ENCODE peak calls at places on chromosomes 6 and 20, in five cellular contexts. J is cardiac fibroblast, M is heart right ventricle, K is mucosa of descending colon, N is kidney. Y is an unnamed sample.

GRCh38 chr6:20483902-20484497 is 50.3 kb upstream of the CDKAL1 start:
- DNase-seq in J (peak; percentile 54), N (no peak), M (no peak), K (no peak), Y (no peak)

GRCh38 chr6:113734886-113735481 is 122.2 kb upstream of the MARCKS start:
- DNase-seq in N (no peak), K (no peak), J (peak; percentile 46), M (no peak), Y (no peak)

GRCh38 chr20:47762699-47763098 is 22.6 kb downstream of the SULF2 start:
- DNase-seq in J (no peak), M (no peak), K (no peak), N (no peak), Y (no peak)

GRCh38 chr6:52417675-52418111 is 2.4 kb upstream of the EFHC1 start:
- DNase-seq in K (no peak), M (no peak), N (no peak), J (peak; percentile 91), Y (no peak)

GRCh38 chr20:15603501-15603900 is 969.7 kb downstream of the KIF16B start:
- DNase-seq in N (no peak), K (no peak), M (no peak), J (no peak), Y (no peak)

GRCh38 chr6:25835442-25836283 is 3.8 kb upstream of the SLC17A1 start:
- DNase-seq in M (peak; percentile 8), N (no peak), J (peak; percentile 67), K (no peak), Y (no peak)

GRCh38 chr6:127120787-127121636 is 2.5 kb downstream of the RSPO3 start:
- DNase-seq in J (peak; percentile 81), N (peak; percentile 80), M (peak; percentile 64), K (peak; percentile 77), Y (peak; percentile 49)

GRCh38 chr6:12962529-12962928 is 246.0 kb downstream of the PHACTR1 start:
- DNase-seq in M (no peak), J (peak; percentile 23), N (no peak), K (no peak), Y (no peak)

GRCh38 chr20:1555952-1556351 is 1.6 kb downstream of the SIRPD start:
- DNase-seq in M (no peak), J (no peak), K (no peak), N (no peak), Y (no peak)

GRCh38 chr6:152973916-152974315 is 8.9 kb downstream of the FBXO5 start:
- DNase-seq in J (no peak), K (no peak), M (no peak), N (no peak), Y (no peak)

GRCh38 chr20:11888648-11889047 is 29.0 kb upstream of the BTBD3 start:
- DNase-seq in J (no peak), K (no peak), N (no peak), M (no peak), Y (no peak)

GRCh38 chr20:47276856-47277541 is 79.5 kb downstream of the ZMYND8 start:
- DNase-seq in K (no peak), J (peak; percentile 78), N (peak; percentile 88), M (peak; percentile 63), Y (no peak)

GRCh38 chr20:37354210-37355195 is 8.6 kb downstream of the SRC start:
- DNase-seq in K (peak; percentile 80), N (no peak), J (no peak), M (no peak), Y (no peak)

GRCh38 chr6:32558426-32559057 is 28.5 kb upstream of the HLA-DRB5 start:
- DNase-seq in K (no peak), J (no peak), N (no peak), M (no peak), Y (no peak)

GRCh38 chr20:56750430-56750829 is 121.3 kb downstream of the TFAP2C start:
- DNase-seq in N (no peak), J (no peak), M (no peak), K (no peak), Y (no peak)

GRCh38 chr6:83151114-83151513 is 42.0 kb downstream of the PGM3 start:
- DNase-seq in N (no peak), M (no peak), K (no peak), J (peak; percentile 11), Y (no peak)

GRCh38 chr6:113980937-113981554 is 10.1 kb upstream of the HDAC2 start:
- DNase-seq in M (no peak), K (no peak), N (no peak), J (peak; percentile 47), Y (no peak)

GRCh38 chr6:97060254-97060653 is 135.7 kb downstream of the KLHL32 start:
- DNase-seq in N (no peak), J (no peak), M (no peak), K (no peak), Y (no peak)

GRCh38 chr6:163712981-163713380 is 298.5 kb downstream of the QKI start:
- DNase-seq in K (no peak), M (no peak), J (no peak), N (no peak), Y (no peak)

GRCh38 chr20:38873050-38873581 is 53.1 kb upstream of the FAM83D start:
- DNase-seq in K (no peak), N (no peak), M (no peak), J (no peak), Y (peak; percentile 84)

GRCh38 chr20:46073443-46073842 is 16.3 kb downstream of the NCOA5 start:
- DNase-seq in N (no peak), M (no peak), K (no peak), J (no peak), Y (no peak)

GRCh38 chr6:309947-310346 is 17.7 kb downstream of the DUSP22 start:
- DNase-seq in J (no peak), M (no peak), N (no peak), K (no peak), Y (no peak)

GRCh38 chr6:148846778-148847761 is 100.2 kb downstream of the UST start:
- DNase-seq in N (no peak), K (no peak), M (no peak), J (peak; percentile 32), Y (no peak)

GRCh38 chr6:113405326-113406050 is 451.7 kb upstream of the MARCKS start:
- DNase-seq in N (no peak), M (no peak), K (no peak), J (peak; percentile 20), Y (no peak)

GRCh38 chr6:44431118-44431725 is 43.7 kb downstream of the CDC5L start:
- DNase-seq in K (no peak), J (peak; percentile 79), N (no peak), M (no peak), Y (peak; percentile 12)

GRCh38 chr6:87697581-87698552 is 4.2 kb downstream of the AKIRIN2 start:
- DNase-seq in N (no peak), J (peak; percentile 90), K (no peak), M (no peak), Y (no peak)

GRCh38 chr6:132964101-132964867 is 149.9 kb downstream of the RPS12 start:
- DNase-seq in J (peak; percentile 54), K (no peak), M (no peak), N (no peak), Y (no peak)

GRCh38 chr6:92723390-92723931 is 695.9 kb downstream of the EPHA7 start:
- DNase-seq in K (no peak), N (peak; percentile 66), J (no peak), M (no peak), Y (no peak)

GRCh38 chr20:52056203-52057062 is 135.1 kb downstream of the ZFP64 start:
- DNase-seq in M (no peak), K (no peak), J (peak; percentile 58), N (no peak), Y (no peak)

GRCh38 chr20:21516861-21517565 is 3.1 kb upstream of the NKX2-2 start:
- DNase-seq in N (no peak), J (no peak), K (no peak), M (no peak), Y (no peak)

GRCh38 chr6:54267798-54268197 is 40.4 kb upstream of the TINAG start:
- DNase-seq in J (peak; percentile 76), K (no peak), M (no peak), N (no peak), Y (no peak)

GRCh38 chr6:28803337-28803709 is 120.5 kb downstream of the TRIM27 start:
- DNase-seq in K (no peak), J (no peak), M (no peak), N (no peak), Y (no peak)

GRCh38 chr20:34709836-34710567 is 5.9 kb downstream of the TP53INP2 start:
- DNase-seq in N (peak; percentile 84), K (peak; percentile 78), J (peak; percentile 73), M (peak; percentile 72), Y (no peak)

GRCh38 chr20:57629976-57630525 is 9.8 kb upstream of the ZBP1 start:
- DNase-seq in N (peak; percentile 52), J (no peak), K (no peak), M (no peak), Y (no peak)

GRCh38 chr20:52259295-52259694 is 67.7 kb upstream of the ZFP64 start:
- DNase-seq in M (no peak), N (no peak), J (no peak), K (no peak), Y (no peak)

DNA sequence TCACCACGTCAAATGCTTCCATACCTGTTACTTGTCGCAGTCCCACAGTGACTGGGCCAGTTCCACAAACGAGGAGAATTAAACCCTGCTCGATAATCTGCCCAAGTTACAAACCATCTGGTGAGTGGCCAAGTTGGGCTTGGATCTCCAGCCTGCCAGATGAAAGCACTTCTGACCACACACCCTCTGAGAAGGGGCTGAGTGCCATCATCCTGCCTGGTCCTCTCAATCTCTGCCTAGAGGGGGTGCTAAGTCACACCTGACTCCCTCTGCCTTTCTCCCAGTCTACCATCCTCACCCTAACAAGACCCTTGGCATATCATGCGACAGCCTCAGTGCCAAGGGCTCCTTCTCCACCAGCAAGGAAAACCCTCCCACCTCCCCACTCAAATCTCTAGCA is 15.8 kb downstream of the RRP36 start:
- DNase-seq in N (no peak), K (no peak), J (no peak), M (no peak), Y (no peak)
- TF ChIP-seq CTCF in N (no peak), K (no peak), J (no peak), M (no peak), Y (no peak)

GRCh38 chr20:31566332-31566657 is 38.8 kb upstream of the ID1 start:
- DNase-seq in M (no peak), J (no peak), N (no peak), K (no peak), Y (no peak)
- H3K4me3 ChIP-seq in M (no peak overlapping the region), J (no peak overlapping the region), N (no peak overlapping the region), K (no peak overlapping the region), Y (no peak overlapping the region)

GRCh38 chr6:38404900-38405556 is 234.7 kb downstream of the BTBD9 start:
- DNase-seq in M (no peak), K (no peak), N (no peak), J (peak; percentile 19), Y (no peak)
- TF ChIP-seq CTCF in M (no peak), K (no peak), N (no peak), J (no peak), Y (no peak)

GRCh38 chr6:138499303-138499991 is at the start of gene NHSL1:
- DNase-seq in M (no peak), K (no peak), J (no peak), N (no peak), Y (peak; percentile 16)
- H3K4me3 ChIP-seq in M (no peak within 1 kb of the TSS), K (peak within 1 kb of the TSS; percentile 12), J (no peak within 1 kb of the TSS), N (peak within 1 kb of the TSS; percentile 76), Y (no peak within 1 kb of the TSS)

GRCh38 chr20:50550531-50550930 is 40.3 kb downstream of the PTPN1 start:
- DNase-seq in M (no peak), N (no peak), K (no peak), J (no peak), Y (no peak)
- TF ChIP-seq CTCF in M (no peak), N (no peak), K (no peak), J (no peak), Y (no peak)

Y was measured in GM12864.